ENCODE peak calls at places on chromosomes 6 and 20, in ten cellular contexts. D is MCF 10A, P is B cell, S is astrocyte of the spinal cord, F is adrenal gland, N is gastrocnemius medialis, X is mesothelial cell of epicardium, J is endothelial cell, B is body of pancreas, O is HFFc6. Q is an unnamed sample.

GRCh38 chr20:47355489-47356219 is 845 bp downstream of the ZMYND8 start:
- DNase-seq in D (peak; percentile 18), P (no peak), S (peak; percentile 35), F (no peak), N (no peak), X (no peak), J (no peak), B (no peak), O (no peak), Q (no peak)

GRCh38 chr6:37640776-37641395 is 56.8 kb downstream of the MDGA1 start:
- DNase-seq in D (no peak), P (no peak), S (no peak), F (no peak), N (no peak), X (no peak), J (no peak), B (no peak), O (no peak), Q (no peak)

GRCh38 chr6:98759459-98759858 is 74.9 kb upstream of the POU3F2 start:
- DNase-seq in D (no peak), P (no peak), S (no peak), F (no peak), N (no peak), X (no peak), J (no peak), B (no peak), O (no peak), Q (no peak)

GRCh38 chr20:36273414-36274247 is 32.5 kb upstream of the DLGAP4 start:
- DNase-seq in D (peak; percentile 39), P (no peak), S (no peak), F (no peak), N (no peak), X (no peak), J (no peak), B (no peak), O (peak; percentile 17), Q (no peak)

GRCh38 chr20:32779500-32780215 is 17.5 kb downstream of the DNMT3B start:
- DNase-seq in D (no peak), P (no peak), S (no peak), F (no peak), N (no peak), X (no peak), J (peak; percentile 74), B (no peak), O (no peak), Q (no peak)

GRCh38 chr20:50634191-50634590 is 57.2 kb downstream of the RIPOR3 start:
- DNase-seq in D (no peak), P (no peak), S (no peak), F (no peak), N (no peak), X (no peak), J (no peak), B (no peak), O (no peak), Q (no peak)

GRCh38 chr6:16760536-16761468 is at the start of gene ATXN1:
- DNase-seq in D (peak; percentile 53), P (peak; percentile 49), S (no peak), F (peak; percentile 74), N (peak; percentile 35), X (peak; percentile 41), J (peak; percentile 62), B (peak; percentile 67), O (peak; percentile 68), Q (peak; percentile 55)

GRCh38 chr6:154731296-154732218 is 1.7 kb upstream of the SCAF8 start:
- DNase-seq in D (no peak), P (no peak), S (no peak), F (no peak), N (no peak), X (no peak), J (no peak), B (no peak), O (no peak), Q (no peak)

GRCh38 chr20:44479643-44480042 is 4.0 kb downstream of the TTPAL start:
- DNase-seq in D (no peak), P (peak; percentile 64), S (no peak), F (no peak), N (no peak), X (no peak), J (no peak), B (no peak), O (no peak), Q (no peak)

GRCh38 chr6:24974182-24975171 is 38.7 kb upstream of the RIPOR2 start:
- DNase-seq in D (no peak), P (no peak), S (no peak), F (no peak), N (no peak), X (no peak), J (no peak), B (no peak), O (no peak), Q (no peak)

GRCh38 chr6:28771401-28772267 is 152.2 kb downstream of the TRIM27 start:
- DNase-seq in D (peak; percentile 28), P (no peak), S (no peak), F (no peak), N (no peak), X (no peak), J (peak; percentile 78), B (no peak), O (no peak), Q (no peak)

GRCh38 chr6:20534906-20535305 is 649 bp downstream of the CDKAL1 start:
- DNase-seq in D (no peak), P (no peak), S (peak; percentile 22), F (no peak), N (no peak), X (no peak), J (no peak), B (no peak), O (no peak), Q (no peak)

GRCh38 chr20:58700121-58700780 is 7.7 kb downstream of the NPEPL1 start:
- DNase-seq in D (no peak), P (no peak), S (no peak), F (no peak), N (no peak), X (no peak), J (no peak), B (peak; percentile 6), O (no peak), Q (no peak)

GRCh38 chr20:41563087-41563486 is 55.1 kb downstream of the CHD6 start:
- DNase-seq in D (no peak), P (no peak), S (no peak), F (no peak), N (no peak), X (no peak), J (no peak), B (no peak), O (no peak), Q (no peak)

GRCh38 chr20:37669773-37670236 is 24.0 kb upstream of the CTNNBL1 start:
- DNase-seq in D (no peak), P (no peak), S (no peak), F (no peak), N (no peak), X (no peak), J (no peak), B (no peak), O (no peak), Q (no peak)

GRCh38 chr6:110999634-111000270 is 17.9 kb downstream of the RPF2 start:
- DNase-seq in D (peak; percentile 35), P (no peak), S (peak; percentile 55), F (no peak), N (no peak), X (no peak), J (no peak), B (no peak), O (peak; percentile 22), Q (no peak)
- TF ChIP-seq CTCF in D (peak; percentile 49), P (peak; percentile 65), S (peak; percentile 41), F (peak; percentile 62), N (peak; percentile 42), X (peak; percentile 33), J (peak; percentile 24), B (peak; percentile 36), O (peak; percentile 78), Q (no peak)

GRCh38 chr6:81754906-81755305 is 2.4 kb upstream of the TENT5A start:
- DNase-seq in D (no peak), P (no peak), S (no peak), F (no peak), N (no peak), X (no peak), J (no peak), B (no peak), O (no peak), Q (no peak)

GRCh38 chr6:81752084-81752968 is at the start of gene TENT5A:
- DNase-seq in D (peak; percentile 90), P (peak; percentile 89), S (peak; percentile 95), F (peak; percentile 94), N (peak; percentile 92), X (peak; percentile 78), J (peak; percentile 81), B (peak; percentile 94), O (peak; percentile 92), Q (peak; percentile 72)

GRCh38 chr6:81752969-81753708 is 658 bp upstream of the TENT5A start:
- DNase-seq in D (peak; percentile 77), P (peak; percentile 65), S (peak; percentile 94), F (peak; percentile 95), N (peak; percentile 81), X (peak; percentile 60), J (peak; percentile 83), B (peak; percentile 90), O (peak; percentile 90), Q (peak; percentile 79)

GRCh38 chr6:81755536-81755935 is 3.1 kb upstream of the TENT5A start:
- DNase-seq in D (no peak), P (no peak), S (no peak), F (no peak), N (no peak), X (no peak), J (no peak), B (no peak), O (no peak), Q (no peak)

GRCh38 chr6:81753709-81754678 is 1.5 kb upstream of the TENT5A start:
- DNase-seq in D (peak; percentile 50), P (peak; percentile 86), S (peak; percentile 59), F (peak; percentile 90), N (peak; percentile 65), X (peak; percentile 66), J (peak; percentile 80), B (peak; percentile 79), O (peak; percentile 61), Q (peak; percentile 72)
- TF ChIP-seq CTCF in D (peak; percentile 43), P (peak; percentile 77), S (peak; percentile 77), F (peak; percentile 82), N (peak; percentile 74), X (peak; percentile 68), J (peak; percentile 75), B (peak; percentile 82), O (peak; percentile 89), Q (peak; percentile 42)

DNA sequence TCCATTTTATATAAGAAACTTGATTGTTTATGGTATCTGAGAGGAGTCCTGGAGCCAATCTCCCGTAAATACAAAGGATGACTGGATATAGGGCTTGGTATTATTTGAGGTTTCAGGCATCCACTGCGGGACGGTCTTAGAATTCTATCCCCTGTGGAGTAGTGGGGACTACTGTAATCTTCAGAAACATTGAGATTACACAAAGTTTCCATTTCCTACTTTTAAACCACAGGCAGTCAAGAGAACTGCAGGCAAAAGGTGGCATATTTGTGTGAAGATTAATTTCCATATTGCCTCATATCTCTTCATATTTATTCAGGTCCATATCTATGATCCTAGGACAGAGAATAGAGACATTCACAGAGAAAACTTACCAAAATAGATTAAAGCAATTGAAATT is 586.2 kb downstream of the PHF3 start:
- DNase-seq in D (no peak), P (no peak), S (no peak), F (no peak), N (no peak), X (no peak), J (no peak), B (no peak), O (no peak), Q (no peak)
- TF ChIP-seq CTCF in D (no peak), P (no peak), S (no peak), F (no peak), N (no peak), X (peak; percentile 20), J (no peak), B (no peak), O (no peak), Q (no peak)

GRCh38 chr6:144013486-144013909 is 5.4 kb upstream of the PLAGL1 start:
- DNase-seq in D (peak; percentile 90), P (peak; percentile 52), S (peak; percentile 71), F (peak; percentile 88), N (peak; percentile 20), X (peak; percentile 42), J (peak; percentile 76), B (peak; percentile 81), O (peak; percentile 72), Q (peak; percentile 67)
- TF ChIP-seq CTCF in D (peak; percentile 94), P (peak; percentile 98), S (peak; percentile 87), F (peak; percentile 94), N (peak; percentile 73), X (peak; percentile 83), J (peak; percentile 84), B (peak; percentile 93), O (peak; percentile 96), Q (peak; percentile 55)

Q was measured in omental fat pad.